ENCODE peak calls at places on chromosomes 13 and 19, in ten cellular contexts. X, I, P, B, G, H, Z, R, T and A are unnamed samples.

GRCh38 chr13:48236528-48237353 is 3.7 kb downstream of the ITM2B start:
- DNase-seq in Z (no peak), X (no peak), H (no peak), I (no peak), R (no peak), G (peak), B (no peak), T (no peak), P (peak), A (no peak)

GRCh38 chr19:907183-907853 is 5.7 kb downstream of the R3HDM4 start:
- DNase-seq in T (no peak), X (no peak), P (no peak), H (no peak), B (no peak), I (no peak), G (no peak), Z (no peak), R (no peak), A (no peak)

GRCh38 chr13:110092869-110093268 is 214.1 kb downstream of the COL4A1 start:
- DNase-seq in P (no peak), I (no peak), H (no peak), X (no peak), G (peak), R (no peak), B (peak), T (no peak), Z (no peak), A (no peak)

GRCh38 chr13:105410602-105411001 is 1124.9 kb downstream of the EFNB2 start:
- DNase-seq in R (peak), Z (no peak), B (peak), G (peak), X (no peak), I (peak), T (peak), P (no peak), H (no peak), A (peak)

GRCh38 chr13:112976526-112976925 is 7.5 kb downstream of the MCF2L start:
- DNase-seq in T (no peak), P (no peak), H (no peak), G (no peak), X (no peak), B (no peak), I (no peak), Z (no peak), R (no peak), A (no peak)

GRCh38 chr13:109010912-109011311 is 381.5 kb downstream of the MYO16 start:
- DNase-seq in T (no peak), R (no peak), G (no peak), X (no peak), I (no peak), P (no peak), Z (no peak), B (no peak), H (no peak), A (no peak)

GRCh38 chr19:46466536-46467199 is 4.7 kb downstream of the PNMA8A start:
- DNase-seq in T (peak), I (no peak), Z (peak), R (no peak), P (no peak), X (no peak), H (no peak), G (peak), B (peak), A (peak)

GRCh38 chr19:7932276-7932929 is 6.5 kb upstream of the CTXN1 start:
- DNase-seq in G (no peak), R (no peak), I (no peak), X (no peak), Z (no peak), T (no peak), H (no peak), P (no peak), B (no peak), A (no peak)

GRCh38 chr19:1904385-1905070 is 671 bp upstream of the ADAT3 start:
- DNase-seq in G (no peak), T (no peak), R (no peak), P (no peak), X (no peak), I (peak), B (no peak), Z (peak), H (peak), A (no peak)